ENCODE peak calls at places on chromosomes 5 and 9, in nine cellular contexts. E is H7, I is IMR-90, O is BE2C, N is neural progenitor cell, Q is PC-3, R is GM23338, X is brain microvascular endothelial cell, M is cardiac muscle cell. F is an unnamed sample. For H3K27me3, the result is how much of the 10 kb centered on the place peaks cover.

GRCh38 chr9:137085918-137086530 is 761 bp upstream of the MAN1B1 start:
- DNase-seq in E (peak), R (peak), X (no peak), N (peak), I (no peak), M (peak), Q (peak), O (peak), F (peak)

GRCh38 chr9:84862786-84863185 is 193.3 kb downstream of the NTRK2 start:
- DNase-seq in Q (no peak), E (peak), I (no peak), R (peak), M (peak), N (peak), O (no peak), X (peak), F (peak)

GRCh38 chr5:143428738-143429420 is 25.4 kb upstream of the NR3C1 start:
- DNase-seq in E (no peak), R (no peak), Q (no peak), N (no peak), X (no peak), I (no peak), O (no peak), M (peak), F (no peak)

GRCh38 chr5:76838481-76839261 is 11.1 kb upstream of the S100Z start:
- DNase-seq in M (no peak), I (peak), E (no peak), R (no peak), N (no peak), Q (peak), O (no peak), X (peak), F (no peak)

GRCh38 chr5:17315710-17316221 is 98.3 kb downstream of the BASP1 start:
- DNase-seq in N (no peak), E (no peak), X (no peak), R (no peak), I (peak), Q (peak), M (peak), O (no peak), F (peak)

GRCh38 chr9:96441798-96442445 is 8.0 kb upstream of the HABP4 start:
- DNase-seq in O (no peak), Q (peak), R (peak), N (no peak), E (no peak), I (peak), M (peak), X (no peak), F (no peak)

GRCh38 chr5:78472469-78473106 is 112.2 kb downstream of the SCAMP1 start:
- DNase-seq in X (no peak), E (no peak), R (no peak), Q (no peak), N (no peak), I (no peak), O (no peak), M (peak), F (no peak)

GRCh38 chr5:588406-588995 is 23.6 kb upstream of the CEP72 start:
- DNase-seq in Q (no peak), R (no peak), M (no peak), I (no peak), E (no peak), X (no peak), O (peak), N (no peak), F (no peak)

GRCh38 chr5:71938886-71939285 is 168.4 kb upstream of the MAP1B start:
- DNase-seq in N (no peak), X (no peak), O (no peak), R (peak), I (no peak), Q (peak), M (no peak), E (peak), F (peak)

GRCh38 chr5:168602517-168602916 is 23.3 kb upstream of the PANK3 start:
- DNase-seq in Q (no peak), I (no peak), E (no peak), X (no peak), M (no peak), N (no peak), O (no peak), R (no peak), F (no peak)

GRCh38 chr5:170755679-170756456 is 27.7 kb upstream of the GABRP start:
- DNase-seq in N (no peak), Q (peak), I (no peak), O (peak), X (no peak), E (no peak), R (no peak), M (no peak), F (no peak)

GRCh38 chr5:135353952-135354721 is 44.9 kb downstream of the MACROH2A1 start:
- DNase-seq in E (no peak), M (peak), N (no peak), O (no peak), X (peak), R (no peak), I (peak), Q (peak), F (peak)

GRCh38 chr5:14164764-14165163 is 21.6 kb downstream of the TRIO start:
- DNase-seq in I (no peak), Q (no peak), N (no peak), X (no peak), M (no peak), E (no peak), R (no peak), O (peak), F (no peak)

GRCh38 chr9:120284796-120285195 is 295.2 kb downstream of the CDK5RAP2 start:
- DNase-seq in I (no peak), R (no peak), Q (no peak), M (no peak), O (no peak), X (no peak), E (no peak), N (no peak), F (no peak)

GRCh38 chr9:125842215-125842614 is 95.0 kb downstream of the PBX3 start:
- DNase-seq in R (no peak), N (no peak), Q (no peak), E (no peak), O (no peak), M (no peak), I (no peak), X (no peak), F (no peak)

GRCh38 chr9:29514862-29515261 is 1941.6 kb upstream of the C9orf72 start:
- DNase-seq in Q (no peak), M (no peak), E (no peak), O (no peak), R (peak), X (no peak), I (no peak), N (no peak), F (no peak)

GRCh38 chr9:130937146-130938076 is 1.6 kb downstream of the FIBCD1 start:
- DNase-seq in E (no peak), X (no peak), M (no peak), Q (no peak), I (no peak), N (no peak), R (no peak), O (no peak), F (no peak)

GRCh38 chr5:61598140-61598539 is 266.1 kb downstream of the ZSWIM6 start:
- DNase-seq in M (no peak), N (no peak), X (no peak), O (no peak), I (no peak), E (no peak), R (no peak), Q (no peak), F (no peak)

GRCh38 chr9:121499427-121500164 is at the start of gene GGTA1:
- DNase-seq in X (peak), N (peak), M (peak), O (peak), Q (peak), I (peak), E (peak), R (peak), F (peak)

GRCh38 chr5:133531178-133531577 is 81.2 kb downstream of the FSTL4 start:
- DNase-seq in O (no peak), X (no peak), I (no peak), M (no peak), N (no peak), R (no peak), E (no peak), Q (no peak), F (no peak)

GRCh38 chr9:111873901-111874300 is 22.7 kb upstream of the UGCG start:
- DNase-seq in M (no peak), N (no peak), X (no peak), I (no peak), O (no peak), E (no peak), R (no peak), Q (no peak), F (peak)

GRCh38 chr5:67879619-67880357 is 335.8 kb upstream of the PIK3R1 start:
- DNase-seq in M (peak), Q (no peak), N (no peak), O (no peak), X (peak), R (no peak), I (no peak), E (no peak), F (no peak)

GRCh38 chr5:76617675-76618074 is 5.5 kb downstream of the F2RL2 start:
- DNase-seq in O (no peak), N (no peak), Q (no peak), M (peak), E (no peak), X (peak), R (no peak), I (peak), F (peak)

GRCh38 chr5:43639566-43639965 is 36.6 kb downstream of the NNT start:
- DNase-seq in O (no peak), Q (no peak), E (no peak), N (no peak), X (no peak), M (no peak), R (no peak), I (no peak), F (no peak)

GRCh38 chr9:22045423-22045822 is 36.3 kb upstream of the CDKN2B start:
- DNase-seq in X (no peak), E (no peak), O (no peak), I (no peak), M (no peak), N (no peak), Q (no peak), R (no peak), F (no peak)

GRCh38 chr5:14326035-14326909 is 183.1 kb downstream of the TRIO start:
- DNase-seq in Q (no peak), M (no peak), X (no peak), N (peak), I (no peak), E (peak), O (peak), R (peak), F (no peak)

GRCh38 chr9:34501889-34502425 is 20.8 kb downstream of the ENHO start:
- DNase-seq in Q (peak), R (peak), X (no peak), E (peak), I (peak), M (peak), N (peak), O (no peak), F (peak)

GRCh38 chr9:83476513-83476912 is 61.7 kb downstream of the FRMD3 start:
- DNase-seq in Q (no peak), E (no peak), N (no peak), I (no peak), R (no peak), M (no peak), X (no peak), O (no peak), F (no peak)

GRCh38 chr9:16482764-16483163 is 387.7 kb downstream of the BNC2 start:
- DNase-seq in M (no peak), N (no peak), Q (no peak), I (peak), R (no peak), O (no peak), E (no peak), X (no peak), F (no peak)

GRCh38 chr9:84668204-84669007 is 1.1 kb upstream of the NTRK2 start:
- DNase-seq in N (peak), I (peak), O (peak), M (peak), R (peak), Q (peak), X (peak), E (peak), F (peak)

GRCh38 chr5:101676646-101677045 is 619.4 kb downstream of the SLCO4C1 start:
- DNase-seq in Q (peak), R (no peak), N (no peak), X (no peak), O (no peak), I (no peak), M (no peak), E (no peak), F (no peak)

GRCh38 chr5:146816775-146817387 is 61.7 kb downstream of the PPP2R2B start:
- DNase-seq in R (peak), O (no peak), Q (no peak), M (no peak), I (no peak), E (peak), X (no peak), N (no peak), F (no peak)

GRCh38 chr9:16509946-16510504 is 360.4 kb downstream of the BNC2 start:
- DNase-seq in M (peak), O (no peak), E (no peak), I (peak), X (peak), N (no peak), R (no peak), Q (peak), F (no peak)

GRCh38 chr5:96431376-96432244 is 1.4 kb downstream of the PCSK1 start:
- DNase-seq in Q (no peak), M (peak), X (peak), E (peak), O (peak), I (peak), N (peak), R (peak), F (peak)
- H3K27me3 ChIP-seq in Q (under half), M (half or more), X (under half), E (under half), O (under half), I (under half), N (half or more), R (half or more), F (under half)

DNA sequence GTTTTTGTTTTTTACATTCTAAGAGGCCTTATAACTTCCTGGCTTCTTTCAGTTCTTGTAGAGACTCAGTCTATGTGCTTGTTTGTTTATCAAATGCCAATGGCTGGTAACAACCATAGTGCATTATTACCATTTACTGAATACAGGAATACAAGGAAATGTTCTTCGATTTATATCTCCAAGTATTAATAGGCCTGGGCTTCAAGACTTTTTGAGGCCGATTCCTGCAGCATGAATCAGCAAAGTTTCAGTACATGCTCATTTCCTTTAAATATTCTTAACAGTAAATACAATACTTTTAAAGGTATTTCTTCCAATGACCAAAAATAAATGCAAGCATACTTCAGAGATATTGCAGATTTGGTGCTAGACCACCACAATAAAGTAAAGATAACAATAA is 535.3 kb downstream of the EFNA5 start:
- DNase-seq in I (peak), X (peak), M (peak), R (no peak), Q (peak), E (no peak), N (no peak), O (no peak), F (peak)
- H3K4me3 ChIP-seq in I (no peak), X (no peak), M (no peak), R (no peak), Q (no peak), E (no peak), N (no peak), O (no peak), F (no peak)

DNA sequence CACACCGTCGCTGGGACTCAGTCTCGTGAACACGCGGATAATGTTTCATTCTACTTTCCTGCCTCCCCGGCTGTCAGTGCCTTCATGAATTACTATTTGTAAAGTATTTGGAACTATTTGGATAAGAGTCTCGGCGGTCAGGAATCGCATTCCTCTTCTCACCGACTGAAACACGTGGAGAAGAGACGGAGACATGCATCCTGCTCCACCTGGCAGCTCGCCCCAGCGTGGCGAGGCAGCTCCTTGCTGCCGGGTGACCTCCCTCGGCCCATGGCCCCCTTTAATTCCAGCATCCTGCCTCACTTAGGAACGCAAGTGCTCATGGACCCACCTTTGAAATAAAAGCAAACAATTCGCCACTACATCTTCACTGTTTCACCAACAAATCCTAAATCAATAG is 23.9 kb downstream of the IRX2 start:
- DNase-seq in E (no peak), X (no peak), M (no peak), N (no peak), Q (no peak), R (no peak), I (no peak), O (no peak), F (no peak)
- H3K27me3 ChIP-seq in E (under half), X (under half), M (under half), N (under half), Q (half or more), R (under half), I (under half), O (under half), F (under half)

GRCh38 chr9:95346021-95346420 is 28.5 kb upstream of the FANCC start:
- DNase-seq in R (no peak), E (no peak), Q (no peak), M (no peak), N (no peak), X (no peak), O (no peak), I (no peak), F (no peak)
- H3K4me3 ChIP-seq in R (no peak), E (no peak), Q (no peak), M (no peak), N (no peak), X (no peak), O (no peak), I (no peak), F (no peak)

GRCh38 chr5:132017316-132017715 is 5.9 kb upstream of the ACSL6 start:
- DNase-seq in R (no peak), O (no peak), M (no peak), X (no peak), Q (peak), E (no peak), I (no peak), N (no peak), F (no peak)

GRCh38 chr5:132017738-132018625 is 6.5 kb upstream of the ACSL6 start:
- DNase-seq in O (no peak), R (no peak), I (no peak), M (no peak), N (no peak), E (peak), Q (no peak), X (no peak), F (no peak)

GRCh38 chr5:132019857-132020555 is 8.5 kb upstream of the ACSL6 start:
- DNase-seq in I (no peak), N (no peak), X (no peak), O (no peak), R (no peak), M (no peak), E (peak), Q (no peak), F (no peak)

GRCh38 chr5:132020568-132021339 is 9.3 kb upstream of the ACSL6 start:
- DNase-seq in O (no peak), M (no peak), Q (peak), N (no peak), R (no peak), I (no peak), X (no peak), E (peak), F (no peak)

DNA sequence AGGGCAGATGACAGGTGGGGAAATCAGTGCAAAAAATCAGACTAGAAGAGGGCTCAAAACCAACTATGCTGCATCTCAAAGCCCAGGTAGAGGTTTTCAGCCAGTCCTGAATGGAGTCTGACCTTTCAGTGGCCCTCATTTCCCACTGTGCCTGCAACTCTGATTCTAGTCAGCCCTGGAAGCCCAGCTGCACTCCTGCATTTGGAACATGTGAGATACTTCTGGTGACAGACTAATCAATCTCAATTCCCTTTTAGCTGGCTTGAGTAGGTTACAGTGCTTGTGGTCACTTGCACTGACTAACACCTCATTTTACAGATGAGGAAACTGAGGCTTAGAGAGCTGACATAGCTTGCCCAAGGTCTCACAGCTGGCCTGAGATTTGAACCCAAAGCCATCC is 7.9 kb upstream of the ACSL6 start:
- DNase-seq in M (no peak), I (no peak), Q (no peak), N (no peak), X (no peak), R (no peak), E (peak), O (no peak), F (no peak)
- H3K27me3 ChIP-seq in M (under half), I (under half), Q (under half), N (under half), X (under half), R (under half), E (under half), O (under half), F (under half)